ENCODE peak calls at places on chromosomes 4 and X, in four cellular contexts. E, M, Q and T are unnamed samples.

GRCh38 chr4:115234405-115235093 is 121.1 kb upstream of the NDST4 start:
- DNase-seq in M (peak; percentile 5), E (peak; percentile 22), Q (no peak), T (no peak)

GRCh38 chr4:16608123-16608522 is 290.3 kb downstream of the LDB2 start:
- DNase-seq in Q (no peak), M (no peak), E (no peak), T (no peak)

GRCh38 chr4:80151981-80152380 is 45.3 kb upstream of the PRDM8 start:
- DNase-seq in E (no peak), M (no peak), Q (no peak), T (no peak)

GRCh38 chr4:151933122-151933827 is 172.5 kb upstream of the GATB start:
- DNase-seq in Q (no peak), M (no peak), E (no peak), T (no peak)

GRCh38 chrX:83511208-83511607 is 3.1 kb downstream of the POU3F4 start:
- DNase-seq in Q (no peak), E (no peak), M (no peak), T (no peak)

GRCh38 chrX:115958687-115959359 is 211.7 kb upstream of the AGTR2 start:
- DNase-seq in E (no peak), Q (no peak), M (no peak), T (no peak)

GRCh38 chrX:84339507-84340364 is 151.7 kb upstream of the RPS6KA6 start:
- DNase-seq in Q (peak; percentile 1), M (peak; percentile 0), E (no peak), T (no peak)

GRCh38 chrX:46953597-46953996 is 41.4 kb downstream of the JADE3 start:
- DNase-seq in M (peak; percentile 75), Q (no peak), E (no peak), T (no peak)

GRCh38 chr4:18021720-18022571 is at the start of gene LCORL:
- DNase-seq in M (peak; percentile 96), E (peak; percentile 93), Q (peak; percentile 97), T (peak; percentile 78)

DNA sequence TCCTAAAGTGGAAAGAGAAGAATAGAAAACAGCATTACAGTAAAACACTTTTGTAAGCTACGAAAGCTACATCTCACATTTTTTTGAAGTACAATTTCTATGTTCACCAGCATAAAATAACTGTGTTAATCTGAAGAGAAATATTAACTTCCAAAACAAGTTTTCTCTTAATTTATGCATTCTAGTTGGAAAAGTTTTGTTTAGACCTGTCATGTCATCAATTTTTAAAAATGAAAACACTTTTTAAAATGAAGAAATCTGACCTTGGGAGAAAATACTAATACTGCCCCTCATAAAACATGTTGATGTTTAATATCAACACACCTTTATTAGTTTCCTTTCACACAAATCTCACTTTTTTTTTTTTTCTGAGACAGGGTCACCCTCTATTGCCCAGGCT is 45.2 kb downstream of the CCDC158 start:
- DNase-seq in E (no peak), Q (no peak), M (no peak), T (no peak)
- TF ChIP-seq TCF7L2 in E (no peak), Q (no peak), M (no peak), T (no peak)

DNA sequence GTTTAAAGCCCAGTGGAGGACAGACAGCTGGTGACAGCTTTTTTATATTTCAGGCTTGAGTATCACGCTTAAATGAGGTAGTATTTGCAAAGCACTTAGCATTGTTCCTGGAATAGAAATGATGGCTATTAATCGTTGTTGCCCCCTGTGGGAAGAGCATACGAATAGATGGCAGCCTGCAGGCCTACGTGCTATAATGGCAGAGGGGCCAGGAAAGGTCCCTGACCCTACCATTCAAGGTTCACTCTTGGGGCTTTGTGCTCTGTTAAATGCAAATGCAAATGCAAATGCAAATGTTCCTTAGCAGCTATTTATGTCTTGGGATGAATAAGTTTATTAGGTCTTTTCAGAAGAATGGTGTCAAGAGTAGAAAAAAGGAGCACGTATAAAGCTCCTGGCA is 61.0 kb downstream of the TMEM150C start:
- DNase-seq in M (no peak), E (no peak), Q (no peak), T (no peak)
- TF ChIP-seq SIN3A in M (no peak), E (no peak), Q (no peak), T (no peak)

GRCh38 chr4:1003271-1004070 is 8.0 kb upstream of the FGFRL1 start:
- DNase-seq in M (no peak), E (no peak), Q (no peak), T (no peak)
- H3K27me3 ChIP-seq in M (peaks cover 37% of the 10 kb centered on the region), E (no peaks in the 10 kb centered on the region), Q (no peaks in the 10 kb centered on the region), T (no peaks in the 10 kb centered on the region)

GRCh38 chr4:150385606-150386005 is 196.3 kb upstream of the MAB21L2 start:
- DNase-seq in E (no peak), M (no peak), Q (peak; percentile 11), T (no peak)
- TF ChIP-seq TCF7L2 in E (no peak), M (no peak), Q (no peak), T (no peak)

GRCh38 chrX:70769659-70770232 is 138.8 kb downstream of the TEX11 start:
- DNase-seq in Q (no peak), M (no peak), E (no peak), T (no peak)
- TF ChIP-seq SIN3A in Q (no peak), M (no peak), E (no peak), T (no peak)

DNA sequence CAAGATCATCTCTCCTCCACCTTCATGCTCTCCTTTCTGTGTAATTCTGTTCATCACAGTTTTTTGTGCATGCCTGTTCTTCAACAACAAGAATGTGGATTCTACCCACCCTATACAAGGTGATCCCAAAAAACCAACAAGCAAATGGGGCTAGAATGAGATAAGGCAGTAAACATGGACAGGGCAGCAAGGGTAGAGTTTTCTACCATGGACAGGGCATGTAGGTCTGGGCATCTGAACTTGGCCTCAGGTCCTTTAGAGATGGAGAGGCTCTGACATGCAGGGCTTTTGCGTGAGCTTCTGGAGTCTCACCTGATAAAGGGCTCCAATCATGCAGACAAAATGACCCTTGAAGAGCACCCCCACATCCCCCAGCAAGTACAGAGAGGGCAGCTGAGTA is 36.4 kb downstream of the MAP7D2 start:
- DNase-seq in M (no peak), E (no peak), Q (no peak), T (no peak)
- H3K27me3 ChIP-seq in M (no peaks in the 10 kb centered on the region), E (no peaks in the 10 kb centered on the region), Q (peaks cover 23% of the 10 kb centered on the region), T (no peaks in the 10 kb centered on the region)

DNA sequence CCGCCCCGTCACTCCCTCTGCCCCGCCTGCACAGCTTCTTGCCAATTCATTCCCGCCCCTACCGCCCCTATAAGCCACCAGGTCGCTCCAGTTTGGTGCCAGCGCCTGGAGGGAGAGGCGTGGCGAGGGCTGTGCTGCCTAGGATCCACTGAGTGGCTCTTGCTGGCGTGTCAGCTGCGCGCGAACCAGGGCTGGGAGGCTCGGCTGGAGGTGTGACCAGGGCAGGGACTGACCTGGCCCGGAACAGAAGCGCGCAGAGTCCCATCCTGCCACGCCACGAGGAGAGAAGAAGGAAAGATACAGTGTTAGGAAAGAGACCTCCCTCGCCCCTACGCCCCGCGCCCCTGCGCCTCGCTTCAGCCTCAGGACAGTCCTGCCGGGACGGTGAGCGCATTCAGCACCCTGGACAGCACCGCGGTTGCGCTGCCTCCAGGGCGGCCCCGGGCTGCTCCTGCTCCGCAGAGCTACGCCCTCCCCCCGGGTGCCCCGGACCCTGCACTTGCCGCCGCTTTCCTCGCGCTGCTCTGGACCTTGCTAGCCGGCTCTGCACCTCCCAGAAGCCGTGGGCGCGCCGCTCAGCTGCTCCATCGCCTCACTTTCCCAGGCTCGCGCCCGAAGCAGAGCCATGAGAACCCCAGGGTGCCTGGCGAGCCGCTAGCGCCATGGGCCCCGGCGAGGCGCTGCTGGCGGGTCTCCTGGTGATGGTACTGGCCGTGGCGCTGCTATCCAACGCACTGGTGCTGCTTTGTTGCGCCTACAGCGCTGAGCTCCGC is at the start of gene GPR78:
- DNase-seq in E (no peak), Q (peak; percentile 75), M (no peak), T (no peak)
- TF ChIP-seq TCF7L2 in E (no peak), Q (no peak), M (no peak), T (no peak)

GRCh38 chr4:1747603-1747967 is 26.3 kb downstream of the TACC3 start:
- DNase-seq in M (no peak), E (no peak), Q (no peak), T (no peak)

GRCh38 chr4:1749826-1750225 is 28.5 kb downstream of the TACC3 start:
- DNase-seq in E (no peak), Q (no peak), M (no peak), T (no peak)

GRCh38 chr4:1749370-1749769 is 28.0 kb downstream of the TACC3 start:
- DNase-seq in Q (no peak), M (no peak), E (no peak), T (no peak)

GRCh38 chr4:1746919-1747602 is 25.7 kb downstream of the TACC3 start:
- DNase-seq in M (peak; percentile 86), E (no peak), Q (no peak), T (no peak)

GRCh38 chr4:1748465-1748995 is 27.2 kb downstream of the TACC3 start:
- DNase-seq in E (peak; percentile 44), M (peak; percentile 59), Q (peak; percentile 90), T (no peak)
- TF ChIP-seq SIN3A in E (no peak), M (no peak), Q (no peak), T (no peak)